ENCODE peak calls at places on chromosomes 6 and 20, in eight cellular contexts. One of them, this sample, is unnamed.

GRCh38 chr6:166997768-166998255 is 1.4 kb upstream of the CEP43 start:
- DNase-seq in OCI-LY7: peak; percentile 65
- DNase-seq in GM23248: peak; percentile 92
- DNase-seq in GM23338: peak; percentile 84
- DNase-seq in hepatocyte: peak; percentile 84
- DNase-seq in MM.1S: peak; percentile 46
- DNase-seq in SK-N-SH: peak; percentile 65
- DNase-seq in PC-3: peak; percentile 76
- DNase-seq in this sample: peak; percentile 71

GRCh38 chr20:58818585-58819285 is 32.0 kb downstream of the GNAS-AS1 start:
- DNase-seq in OCI-LY7: no peak
- DNase-seq in GM23248: peak; percentile 93
- DNase-seq in GM23338: no peak
- DNase-seq in hepatocyte: no peak
- DNase-seq in MM.1S: no peak
- DNase-seq in SK-N-SH: no peak
- DNase-seq in PC-3: peak; percentile 51
- DNase-seq in this sample: peak; percentile 77

GRCh38 chr20:45044084-45044573 is 56.8 kb downstream of the KCNS1 start:
- DNase-seq in OCI-LY7: peak; percentile 83
- DNase-seq in GM23248: peak; percentile 90
- DNase-seq in GM23338: peak; percentile 87
- DNase-seq in hepatocyte: peak; percentile 86
- DNase-seq in MM.1S: peak; percentile 85
- DNase-seq in SK-N-SH: peak; percentile 36
- DNase-seq in PC-3: peak; percentile 90
- DNase-seq in this sample: peak; percentile 37

GRCh38 chr6:54194067-54194466 is 82.8 kb downstream of the MLIP start:
- DNase-seq in OCI-LY7: no peak
- DNase-seq in GM23248: peak; percentile 74
- DNase-seq in GM23338: peak; percentile 23
- DNase-seq in hepatocyte: peak; percentile 30
- DNase-seq in MM.1S: no peak
- DNase-seq in SK-N-SH: no peak
- DNase-seq in PC-3: peak; percentile 52
- DNase-seq in this sample: no peak

GRCh38 chr6:167345348-167345747 is 20.5 kb downstream of the TTLL2 start:
- DNase-seq in OCI-LY7: no peak
- DNase-seq in GM23248: no peak
- DNase-seq in GM23338: no peak
- DNase-seq in hepatocyte: no peak
- DNase-seq in MM.1S: no peak
- DNase-seq in SK-N-SH: no peak
- DNase-seq in PC-3: no peak
- DNase-seq in this sample: no peak

GRCh38 chr6:1636971-1637871 is 27.5 kb downstream of the FOXC1 start:
- DNase-seq in OCI-LY7: peak; percentile 4
- DNase-seq in GM23248: no peak
- DNase-seq in GM23338: no peak
- DNase-seq in hepatocyte: no peak
- DNase-seq in MM.1S: no peak
- DNase-seq in SK-N-SH: no peak
- DNase-seq in PC-3: peak; percentile 78
- DNase-seq in this sample: peak; percentile 90

GRCh38 chr20:45629496-45630100 is at the start of gene WFDC10A:
- DNase-seq in OCI-LY7: peak; percentile 28
- DNase-seq in GM23248: peak; percentile 75
- DNase-seq in GM23338: peak; percentile 90
- DNase-seq in hepatocyte: peak; percentile 72
- DNase-seq in MM.1S: peak; percentile 63
- DNase-seq in SK-N-SH: peak; percentile 41
- DNase-seq in PC-3: peak; percentile 79
- DNase-seq in this sample: peak; percentile 55

GRCh38 chr20:11496382-11496781 is 421.3 kb upstream of the BTBD3 start:
- DNase-seq in OCI-LY7: no peak
- DNase-seq in GM23248: peak; percentile 5
- DNase-seq in GM23338: no peak
- DNase-seq in hepatocyte: no peak
- DNase-seq in MM.1S: no peak
- DNase-seq in SK-N-SH: no peak
- DNase-seq in PC-3: peak; percentile 40
- DNase-seq in this sample: no peak

GRCh38 chr6:63740709-63741108 is 105.1 kb downstream of the PHF3 start:
- DNase-seq in OCI-LY7: no peak
- DNase-seq in GM23248: peak; percentile 74
- DNase-seq in GM23338: no peak
- DNase-seq in hepatocyte: no peak
- DNase-seq in MM.1S: no peak
- DNase-seq in SK-N-SH: no peak
- DNase-seq in PC-3: peak; percentile 85
- DNase-seq in this sample: peak; percentile 12

GRCh38 chr6:30885481-30885998 is 1.2 kb downstream of the DDR1 start:
- DNase-seq in OCI-LY7: no peak
- DNase-seq in GM23248: peak; percentile 60
- DNase-seq in GM23338: peak; percentile 24
- DNase-seq in hepatocyte: peak; percentile 77
- DNase-seq in MM.1S: no peak
- DNase-seq in SK-N-SH: peak; percentile 12
- DNase-seq in PC-3: peak; percentile 79
- DNase-seq in this sample: peak; percentile 66

GRCh38 chr6:74912234-74912633 is 293.6 kb downstream of the COL12A1 start:
- DNase-seq in OCI-LY7: no peak
- DNase-seq in GM23248: no peak
- DNase-seq in GM23338: no peak
- DNase-seq in hepatocyte: no peak
- DNase-seq in MM.1S: no peak
- DNase-seq in SK-N-SH: no peak
- DNase-seq in PC-3: no peak
- DNase-seq in this sample: no peak

GRCh38 chr20:35511814-35512420 is 17.5 kb downstream of the C20orf173 start:
- DNase-seq in OCI-LY7: peak; percentile 39
- DNase-seq in GM23248: peak; percentile 59
- DNase-seq in GM23338: peak; percentile 45
- DNase-seq in hepatocyte: peak; percentile 46
- DNase-seq in MM.1S: no peak
- DNase-seq in SK-N-SH: peak; percentile 48
- DNase-seq in PC-3: peak; percentile 68
- DNase-seq in this sample: no peak

GRCh38 chr20:43188234-43188653 is 1.5 kb downstream of the PTPRT start:
- DNase-seq in OCI-LY7: no peak
- DNase-seq in GM23248: no peak
- DNase-seq in GM23338: no peak
- DNase-seq in hepatocyte: no peak
- DNase-seq in MM.1S: peak; percentile 9
- DNase-seq in SK-N-SH: peak; percentile 47
- DNase-seq in PC-3: no peak
- DNase-seq in this sample: no peak

GRCh38 chr6:16649241-16649640 is 112.0 kb downstream of the ATXN1 start:
- DNase-seq in OCI-LY7: no peak
- DNase-seq in GM23248: peak; percentile 28
- DNase-seq in GM23338: no peak
- DNase-seq in hepatocyte: no peak
- DNase-seq in MM.1S: no peak
- DNase-seq in SK-N-SH: no peak
- DNase-seq in PC-3: no peak
- DNase-seq in this sample: no peak

GRCh38 chr6:48628316-48628715 is 517.3 kb upstream of the PTCHD4 start:
- DNase-seq in OCI-LY7: no peak
- DNase-seq in GM23248: no peak
- DNase-seq in GM23338: peak; percentile 7
- DNase-seq in hepatocyte: no peak
- DNase-seq in MM.1S: no peak
- DNase-seq in SK-N-SH: no peak
- DNase-seq in PC-3: no peak
- DNase-seq in this sample: no peak

GRCh38 chr20:12984069-12984765 is 24.6 kb upstream of the SPTLC3 start:
- DNase-seq in OCI-LY7: no peak
- DNase-seq in GM23248: no peak
- DNase-seq in GM23338: no peak
- DNase-seq in hepatocyte: peak; percentile 11
- DNase-seq in MM.1S: no peak
- DNase-seq in SK-N-SH: no peak
- DNase-seq in PC-3: peak; percentile 7
- DNase-seq in this sample: no peak

GRCh38 chr20:32508775-32509119 is 76.4 kb downstream of the NOL4L start:
- DNase-seq in OCI-LY7: no peak
- DNase-seq in GM23248: no peak
- DNase-seq in GM23338: no peak
- DNase-seq in hepatocyte: no peak
- DNase-seq in MM.1S: no peak
- DNase-seq in SK-N-SH: no peak
- DNase-seq in PC-3: no peak
- DNase-seq in this sample: no peak

GRCh38 chr6:84652356-84653026 is 111.9 kb downstream of the TBX18 start:
- DNase-seq in OCI-LY7: no peak
- DNase-seq in GM23248: peak; percentile 80
- DNase-seq in GM23338: no peak
- DNase-seq in hepatocyte: no peak
- DNase-seq in MM.1S: no peak
- DNase-seq in SK-N-SH: no peak
- DNase-seq in PC-3: peak; percentile 87
- DNase-seq in this sample: peak; percentile 23

GRCh38 chr6:161417712-161418457 is 144.0 kb upstream of the AGPAT4 start:
- DNase-seq in OCI-LY7: no peak
- DNase-seq in GM23248: peak; percentile 92
- DNase-seq in GM23338: peak; percentile 16
- DNase-seq in hepatocyte: peak; percentile 49
- DNase-seq in MM.1S: no peak
- DNase-seq in SK-N-SH: peak; percentile 49
- DNase-seq in PC-3: peak; percentile 4
- DNase-seq in this sample: no peak

GRCh38 chr6:11538049-11538798 is 675 bp downstream of the TMEM170B start:
- DNase-seq in OCI-LY7: peak; percentile 30
- DNase-seq in GM23248: peak; percentile 52
- DNase-seq in GM23338: peak; percentile 69
- DNase-seq in hepatocyte: peak; percentile 63
- DNase-seq in MM.1S: no peak
- DNase-seq in SK-N-SH: peak; percentile 70
- DNase-seq in PC-3: no peak
- DNase-seq in this sample: peak; percentile 8

GRCh38 chr6:133241088-133241900 is at the start of gene EYA4:
- DNase-seq in OCI-LY7: no peak
- DNase-seq in GM23248: peak; percentile 44
- DNase-seq in GM23338: peak; percentile 69
- DNase-seq in hepatocyte: peak; percentile 27
- DNase-seq in MM.1S: peak; percentile 45
- DNase-seq in SK-N-SH: peak; percentile 51
- DNase-seq in PC-3: peak; percentile 62
- DNase-seq in this sample: no peak

GRCh38 chr6:166670894-166671293 is 43.8 kb upstream of the RPS6KA2 start:
- DNase-seq in OCI-LY7: no peak
- DNase-seq in GM23248: no peak
- DNase-seq in GM23338: no peak
- DNase-seq in hepatocyte: no peak
- DNase-seq in MM.1S: no peak
- DNase-seq in SK-N-SH: no peak
- DNase-seq in PC-3: no peak
- DNase-seq in this sample: no peak

GRCh38 chr6:41066867-41067304 is 5.3 kb downstream of the OARD1 start:
- DNase-seq in OCI-LY7: peak; percentile 74
- DNase-seq in GM23248: peak; percentile 77
- DNase-seq in GM23338: peak; percentile 86
- DNase-seq in hepatocyte: peak; percentile 90
- DNase-seq in MM.1S: peak; percentile 58
- DNase-seq in SK-N-SH: peak; percentile 36
- DNase-seq in PC-3: peak; percentile 81
- DNase-seq in this sample: peak; percentile 52

GRCh38 chr6:133512410-133513016 is 271.4 kb downstream of the EYA4 start:
- DNase-seq in OCI-LY7: peak; percentile 24
- DNase-seq in GM23248: peak; percentile 70
- DNase-seq in GM23338: peak; percentile 68
- DNase-seq in hepatocyte: peak; percentile 65
- DNase-seq in MM.1S: peak; percentile 17
- DNase-seq in SK-N-SH: peak; percentile 26
- DNase-seq in PC-3: peak; percentile 70
- DNase-seq in this sample: no peak

GRCh38 chr6:34360556-34360955 is 31.9 kb downstream of the NUDT3 start:
- DNase-seq in OCI-LY7: no peak
- DNase-seq in GM23248: peak; percentile 83
- DNase-seq in GM23338: no peak
- DNase-seq in hepatocyte: no peak
- DNase-seq in MM.1S: no peak
- DNase-seq in SK-N-SH: no peak
- DNase-seq in PC-3: no peak
- DNase-seq in this sample: no peak

GRCh38 chr6:165404703-165405102 is 95.3 kb upstream of the C6orf118 start:
- DNase-seq in OCI-LY7: no peak
- DNase-seq in GM23248: no peak
- DNase-seq in GM23338: no peak
- DNase-seq in hepatocyte: no peak
- DNase-seq in MM.1S: peak; percentile 15
- DNase-seq in SK-N-SH: no peak
- DNase-seq in PC-3: no peak
- DNase-seq in this sample: no peak
- H3K9me2 ChIP-seq in OCI-LY7: no peaks in the 10 kb centered on the region
- H3K9me2 ChIP-seq in GM23248: no peaks in the 10 kb centered on the region
- H3K9me2 ChIP-seq in GM23338: no peaks in the 10 kb centered on the region
- H3K9me2 ChIP-seq in hepatocyte: no peaks in the 10 kb centered on the region
- H3K9me2 ChIP-seq in MM.1S: no peaks in the 10 kb centered on the region
- H3K9me2 ChIP-seq in SK-N-SH: no peaks in the 10 kb centered on the region
- H3K9me2 ChIP-seq in PC-3: no peaks in the 10 kb centered on the region
- H3K9me2 ChIP-seq in this sample: no peaks in the 10 kb centered on the region

GRCh38 chr6:129767776-129768490 is 58.0 kb upstream of the ARHGAP18 start:
- DNase-seq in OCI-LY7: no peak
- DNase-seq in GM23248: no peak
- DNase-seq in GM23338: no peak
- DNase-seq in hepatocyte: no peak
- DNase-seq in MM.1S: no peak
- DNase-seq in SK-N-SH: no peak
- DNase-seq in PC-3: no peak
- DNase-seq in this sample: no peak
- H3K4me3 ChIP-seq in OCI-LY7: no peak overlapping the region
- H3K4me3 ChIP-seq in GM23248: peak overlapping the region; percentile 78
- H3K4me3 ChIP-seq in GM23338: peak overlapping the region; percentile 54
- H3K4me3 ChIP-seq in hepatocyte: peak overlapping the region; percentile 39
- H3K4me3 ChIP-seq in MM.1S: peak overlapping the region; percentile 65
- H3K4me3 ChIP-seq in SK-N-SH: peak overlapping the region; percentile 59
- H3K4me3 ChIP-seq in PC-3: peak overlapping the region; percentile 69
- H3K4me3 ChIP-seq in this sample: no peak overlapping the region

GRCh38 chr20:62944184-62944583 is 6.2 kb downstream of the GID8 start:
- DNase-seq in OCI-LY7: no peak
- DNase-seq in GM23248: no peak
- DNase-seq in GM23338: no peak
- DNase-seq in hepatocyte: no peak
- DNase-seq in MM.1S: no peak
- DNase-seq in SK-N-SH: no peak
- DNase-seq in PC-3: no peak
- DNase-seq in this sample: no peak
- H3K9me2 ChIP-seq in OCI-LY7: no peaks in the 10 kb centered on the region
- H3K9me2 ChIP-seq in GM23248: no peaks in the 10 kb centered on the region
- H3K9me2 ChIP-seq in GM23338: no peaks in the 10 kb centered on the region
- H3K9me2 ChIP-seq in hepatocyte: no peaks in the 10 kb centered on the region
- H3K9me2 ChIP-seq in MM.1S: no peaks in the 10 kb centered on the region
- H3K9me2 ChIP-seq in SK-N-SH: no peaks in the 10 kb centered on the region
- H3K9me2 ChIP-seq in PC-3: no peaks in the 10 kb centered on the region
- H3K9me2 ChIP-seq in this sample: no peaks in the 10 kb centered on the region

DNA sequence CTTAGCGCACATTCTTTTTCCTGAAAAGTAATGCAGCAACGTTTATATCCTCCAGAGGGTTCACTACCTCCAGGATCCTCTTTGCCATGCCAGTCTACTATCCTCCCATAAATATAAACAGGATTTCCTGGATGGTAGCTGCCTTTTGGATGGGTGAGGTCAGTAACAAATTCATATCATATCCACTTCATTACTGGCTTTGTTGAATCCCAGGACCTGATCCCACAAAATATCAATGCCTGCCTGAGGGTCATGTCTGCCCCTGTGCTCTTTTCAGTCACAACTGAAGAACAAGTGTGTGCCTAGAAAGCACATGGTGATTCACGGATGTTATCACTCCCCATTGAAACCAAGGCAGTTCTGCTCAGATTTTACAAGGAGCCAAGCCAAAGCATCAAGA is 30.3 kb downstream of the ADGRF5 start:
- DNase-seq in OCI-LY7: no peak
- DNase-seq in GM23248: no peak
- DNase-seq in GM23338: no peak
- DNase-seq in hepatocyte: no peak
- DNase-seq in MM.1S: no peak
- DNase-seq in SK-N-SH: no peak
- DNase-seq in PC-3: peak; percentile 37
- DNase-seq in this sample: no peak
- H3K4me3 ChIP-seq in OCI-LY7: no peak overlapping the region
- H3K4me3 ChIP-seq in GM23248: no peak overlapping the region
- H3K4me3 ChIP-seq in GM23338: no peak overlapping the region
- H3K4me3 ChIP-seq in hepatocyte: no peak overlapping the region
- H3K4me3 ChIP-seq in MM.1S: no peak overlapping the region
- H3K4me3 ChIP-seq in SK-N-SH: no peak overlapping the region
- H3K4me3 ChIP-seq in PC-3: no peak overlapping the region
- H3K4me3 ChIP-seq in this sample: no peak overlapping the region

This sample was measured in PC-9.